ENCODE peak calls at places on chromosomes 3 and 15, in four cellular contexts. N is pancreas, V is HCT116, B is lower lobe of right lung. I is an unnamed sample.
A peak's percentile ranks its signal among the peaks of the same experiment; 100 is the strongest.

GRCh38 chr15:63492541-63493077 is 11.8 kb upstream of the USP3 start:
- DNase-seq in N (no peak), V (no peak), B (no peak), I (no peak)

GRCh38 chr3:124032881-124033359 is 41.0 kb upstream of the ROPN1 start:
- DNase-seq in N (peak; percentile 95), V (peak; percentile 28), B (peak; percentile 81), I (peak; percentile 49)

GRCh38 chr3:17009831-17010230 is 125.1 kb downstream of the PLCL2 start:
- DNase-seq in N (no peak), V (no peak), B (no peak), I (no peak)

GRCh38 chr3:15812183-15812582 is 14.4 kb upstream of the ANKRD28 start:
- DNase-seq in N (no peak), V (no peak), B (no peak), I (no peak)

GRCh38 chr3:28916713-28917499 is 364.0 kb upstream of the RBMS3 start:
- DNase-seq in N (no peak), V (no peak), B (peak; percentile 42), I (peak; percentile 59)

GRCh38 chr3:6444888-6445658 is 415.8 kb upstream of the GRM7 start:
- DNase-seq in N (no peak), V (no peak), B (no peak), I (no peak)

GRCh38 chr3:67109651-67110204 is 111.6 kb downstream of the KBTBD8 start:
- DNase-seq in N (no peak), V (peak; percentile 18), B (no peak), I (no peak)

GRCh38 chr15:43939070-43939469 is 112.3 kb downstream of the WDR76 start:
- DNase-seq in N (no peak), V (peak; percentile 12), B (no peak), I (no peak)

GRCh38 chr3:115986555-115987207 is 363.4 kb downstream of the GAP43 start:
- DNase-seq in N (no peak), V (peak; percentile 62), B (no peak), I (no peak)

GRCh38 chr3:193897288-193897687 is 238.7 kb upstream of the HES1 start:
- DNase-seq in N (no peak), V (no peak), B (no peak), I (no peak)

GRCh38 chr3:24048843-24049242 is 103.8 kb downstream of the NR1D2 start:
- DNase-seq in N (no peak), V (no peak), B (no peak), I (no peak)

GRCh38 chr3:85304360-85304964 is 345.7 kb downstream of the CADM2 start:
- DNase-seq in N (no peak), V (no peak), B (no peak), I (no peak)

GRCh38 chr3:26068890-26069289 is 279.0 kb downstream of the OXSM start:
- DNase-seq in N (no peak), V (no peak), B (no peak), I (no peak)

GRCh38 chr3:73546961-73547360 is 77.8 kb downstream of the PDZRN3 start:
- DNase-seq in N (no peak), V (no peak), B (no peak), I (no peak)

GRCh38 chr15:35293353-35294130 is 208.4 kb upstream of the NANOGP8 start:
- DNase-seq in N (no peak), V (peak; percentile 86), B (no peak), I (no peak)

GRCh38 chr3:51968175-51968681 is 974 bp upstream of the PCBP4 start:
- DNase-seq in N (no peak), V (no peak), B (no peak), I (no peak)

GRCh38 chr3:101548527-101549105 is 13.1 kb upstream of the TRMT10C start:
- DNase-seq in N (no peak), V (no peak), B (no peak), I (no peak)
- H3K4me3 ChIP-seq in N (no peak overlapping the region), V (no peak overlapping the region), B (no peak overlapping the region), I (no peak overlapping the region)

GRCh38 chr3:134362670-134363380 is 11.4 kb downstream of the AMOTL2 start:
- DNase-seq in N (no peak), V (no peak), B (peak; percentile 29), I (no peak)

GRCh38 chr3:134363381-134363755 is 10.9 kb downstream of the AMOTL2 start:
- DNase-seq in N (no peak), V (no peak), B (no peak), I (no peak)

GRCh38 chr3:134364936-134365765 is 9.1 kb downstream of the AMOTL2 start:
- DNase-seq in N (no peak), V (no peak), B (no peak), I (no peak)

GRCh38 chr3:134365766-134366065 is 8.5 kb downstream of the AMOTL2 start:
- DNase-seq in N (no peak), V (no peak), B (no peak), I (no peak)

GRCh38 chr3:134364061-134364935 is 9.9 kb downstream of the AMOTL2 start:
- DNase-seq in N (peak; percentile 88), V (peak; percentile 74), B (peak; percentile 94), I (no peak)
- H3K36me3 ChIP-seq in N (no peaks in the 10 kb centered on the region), V (peaks cover 24% of the 10 kb centered on the region), B (peaks cover 92% of the 10 kb centered on the region), I (no peaks in the 10 kb centered on the region)

GRCh38 chr15:71639531-71639930 is 170.8 kb upstream of the NR2E3 start:
- DNase-seq in N (no peak), V (no peak), B (no peak), I (no peak)
- TF ChIP-seq CTCF in N (no peak), V (no peak), B (no peak), I (no peak)

GRCh38 chr15:57149196-57149595 is 227.1 kb upstream of the CGNL1 start:
- DNase-seq in N (no peak), V (no peak), B (no peak), I (no peak)

GRCh38 chr15:57144448-57144847 is 226.0 kb downstream of the TCF12 start:
- DNase-seq in N (no peak), V (no peak), B (no peak), I (no peak)

GRCh38 chr15:57148236-57148635 is 228.1 kb upstream of the CGNL1 start:
- DNase-seq in N (no peak), V (no peak), B (no peak), I (no peak)

GRCh38 chr15:57143511-57144078 is 225.2 kb downstream of the TCF12 start:
- DNase-seq in N (no peak), V (no peak), B (no peak), I (no peak)

DNA sequence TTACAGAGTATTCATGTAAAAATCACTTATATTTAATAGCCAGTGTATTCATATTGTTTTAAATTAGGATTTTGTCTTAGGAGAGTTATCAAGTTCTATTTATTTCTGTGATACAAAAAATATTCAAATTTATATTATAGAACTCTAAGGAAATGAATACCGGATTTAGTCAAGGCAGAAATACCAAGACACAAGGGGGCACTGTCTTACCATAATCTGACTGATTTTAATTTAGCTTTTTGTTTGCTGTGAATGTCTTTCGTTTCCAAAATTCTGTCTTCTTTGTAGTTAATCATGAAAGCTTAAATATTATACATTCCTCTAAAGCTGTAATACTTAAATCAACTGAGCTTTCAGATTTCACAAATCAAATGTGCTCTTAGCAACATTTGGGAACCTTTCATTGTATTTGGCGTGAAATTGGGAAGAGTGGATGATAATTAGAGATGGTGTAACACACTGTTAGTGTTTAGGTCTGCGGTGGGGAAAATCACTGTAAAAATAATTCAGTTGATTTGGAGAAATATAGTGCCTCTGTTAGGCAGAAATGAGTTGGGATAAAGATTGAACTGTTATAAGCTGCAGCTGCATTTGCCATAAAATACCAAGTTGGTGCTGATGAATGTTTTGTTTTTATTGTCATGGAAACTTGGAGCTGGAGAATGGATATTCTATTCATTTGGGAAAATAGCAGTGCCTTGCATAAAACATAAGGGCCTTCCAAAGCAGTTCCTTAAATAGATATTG is 228.1 kb downstream of the TCF12 start:
- DNase-seq in N (no peak), V (peak; percentile 8), B (no peak), I (peak; percentile 9)
- H3K4me3 ChIP-seq in N (no peak overlapping the region), V (no peak overlapping the region), B (peak overlapping the region; percentile 18), I (no peak overlapping the region)

GRCh38 chr3:45952456-45952855 is 9.2 kb downstream of the CXCR6 start:
- DNase-seq in N (no peak), V (no peak), B (no peak), I (no peak)

GRCh38 chr3:45955017-45955647 is 11.9 kb downstream of the CXCR6 start:
- DNase-seq in N (no peak), V (no peak), B (no peak), I (no peak)

GRCh38 chr3:45953536-45953935 is 10.3 kb downstream of the CXCR6 start:
- DNase-seq in N (no peak), V (no peak), B (no peak), I (no peak)

GRCh38 chr3:45955706-45956105 is 12.4 kb downstream of the CXCR6 start:
- DNase-seq in N (no peak), V (no peak), B (no peak), I (no peak)

DNA sequence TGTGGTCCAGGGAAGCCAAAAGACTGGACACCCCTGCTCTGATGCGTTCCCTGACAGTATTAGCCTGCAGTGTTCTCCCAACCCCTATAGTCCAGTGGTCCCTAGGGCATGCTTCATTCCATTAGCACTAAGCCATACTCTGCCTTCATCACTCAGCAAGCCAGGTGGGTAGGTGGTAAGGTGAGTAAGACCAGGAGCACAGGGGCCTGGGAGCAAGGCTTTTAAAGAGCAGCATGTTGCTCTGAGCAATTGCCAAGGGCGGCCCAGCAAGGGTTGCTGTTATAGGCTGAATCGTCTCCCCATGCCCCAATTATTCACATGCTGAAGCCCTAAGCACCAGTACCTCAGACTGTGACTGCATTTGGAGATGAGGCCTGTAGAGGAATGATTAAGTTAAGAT is 11.0 kb downstream of the CXCR6 start:
- DNase-seq in N (no peak), V (no peak), B (no peak), I (no peak)
- H3K36me3 ChIP-seq in N (peaks cover 11% of the 10 kb centered on the region), V (peaks cover 34% of the 10 kb centered on the region), B (peaks cover 100% of the 10 kb centered on the region), I (peaks cover 33% of the 10 kb centered on the region)

GRCh38 chr3:69454204-69454787 is 68.4 kb upstream of the FRMD4B start:
- DNase-seq in N (no peak), V (no peak), B (no peak), I (no peak)

GRCh38 chr3:69446402-69447072 is 60.6 kb upstream of the FRMD4B start:
- DNase-seq in N (no peak), V (no peak), B (no peak), I (no peak)

GRCh38 chr3:69452295-69452694 is 66.4 kb upstream of the FRMD4B start:
- DNase-seq in N (no peak), V (no peak), B (no peak), I (no peak)

GRCh38 chr3:69451594-69451993 is 65.7 kb upstream of the FRMD4B start:
- DNase-seq in N (no peak), V (no peak), B (no peak), I (no peak)
- TF ChIP-seq CTCF in N (no peak), V (no peak), B (no peak), I (no peak)

GRCh38 chr15:77631790-77632551 is 741 bp downstream of the LINGO1 start:
- DNase-seq in N (peak; percentile 73), V (no peak), B (no peak), I (no peak)

GRCh38 chr15:77633134-77633912 is 611 bp upstream of the LINGO1 start:
- DNase-seq in N (peak; percentile 98), V (peak; percentile 74), B (peak; percentile 91), I (peak; percentile 75)

GRCh38 chr15:77630956-77631789 is 1.5 kb downstream of the LINGO1 start:
- DNase-seq in N (peak; percentile 74), V (no peak), B (no peak), I (no peak)

GRCh38 chr15:77633913-77634265 is 1.2 kb upstream of the LINGO1 start:
- DNase-seq in N (no peak), V (no peak), B (no peak), I (no peak)

GRCh38 chr15:77632760-77633133 is at the start of gene LINGO1:
- DNase-seq in N (peak; percentile 68), V (no peak), B (no peak), I (no peak)
- H3K4me3 ChIP-seq in N (peak within 1 kb of the TSS; percentile 56), V (peak within 1 kb of the TSS; percentile 48), B (peak within 1 kb of the TSS; percentile 60), I (peak within 1 kb of the TSS; percentile 36)

I was measured in GM06990.